ENCODE peak calls at places on chromosome 12, in ten cellular contexts. A, P, J, L, G, E, Z, O, N and H are unnamed samples.

GRCh38 chr12:2057041-2057792 is 4.4 kb downstream of the CACNA1C start:
- DNase-seq in O (peak; percentile 77), G (peak; percentile 19), P (peak; percentile 34), N (no peak), J (peak; percentile 34), Z (peak; percentile 77), E (peak; percentile 66), A (peak; percentile 74), L (peak; percentile 42), H (peak; percentile 95)

GRCh38 chr12:90936230-90937005 is 18.6 kb downstream of the CCER1 start:
- DNase-seq in N (no peak), O (peak; percentile 17), G (no peak), A (no peak), J (no peak), E (no peak), L (no peak), P (no peak), Z (no peak), H (no peak)

GRCh38 chr12:31591308-31591901 is 469 bp upstream of the DENND5B start:
- DNase-seq in G (no peak), P (no peak), Z (peak; percentile 46), N (no peak), O (peak; percentile 13), E (no peak), A (no peak), L (peak; percentile 18), J (peak; percentile 8), H (peak; percentile 13)

GRCh38 chr12:57579677-57580465 is 11.1 kb upstream of the PIP4K2C start:
- DNase-seq in O (no peak), E (no peak), G (no peak), N (no peak), P (no peak), A (no peak), J (no peak), Z (no peak), L (no peak), H (no peak)

GRCh38 chr12:46998811-46999368 is 80.5 kb upstream of the PCED1B start:
- DNase-seq in L (no peak), G (peak; percentile 61), Z (no peak), E (no peak), N (no peak), O (no peak), A (no peak), P (no peak), J (peak; percentile 76), H (no peak)

GRCh38 chr12:109387425-109388166 is 39.9 kb downstream of the MYO1H start:
- DNase-seq in Z (peak; percentile 78), N (no peak), P (peak; percentile 43), E (no peak), J (peak; percentile 14), G (no peak), L (no peak), O (no peak), A (no peak), H (no peak)

GRCh38 chr12:119338593-119339363 is 4.2 kb downstream of the CCDC60 start:
- DNase-seq in E (no peak), O (no peak), J (no peak), N (no peak), Z (no peak), P (no peak), G (no peak), A (no peak), L (no peak), H (no peak)

GRCh38 chr12:105426766-105427165 is 96.3 kb downstream of the C12orf75 start:
- DNase-seq in A (no peak), J (no peak), E (no peak), Z (no peak), L (no peak), P (no peak), N (no peak), G (no peak), O (no peak), H (no peak)

GRCh38 chr12:51388066-51388799 is 3.0 kb downstream of the GALNT6 start:
- DNase-seq in J (peak; percentile 64), L (no peak), N (no peak), E (peak; percentile 48), G (no peak), P (peak; percentile 84), O (no peak), Z (peak; percentile 94), A (no peak), H (no peak)